ENCODE peak calls at places on chromosomes 13 and 19, in nine cellular contexts. One of them, this sample, is unnamed.

GRCh38 chr13:30572859-30573275 is 44.9 kb upstream of the USPL1 start:
- DNase-seq in fibroblast of pulmonary artery: peak
- DNase-seq in HT1080: peak
- DNase-seq in HepG2: peak
- DNase-seq in M059J: peak
- DNase-seq in stimulated activated CD4-positive, alpha-beta T cell treated with anti-CD3 and anti-CD28 coated beads, Interleukin-4, amount 100 ng/mL, for 24 hours: no peak
- DNase-seq in NCI-H460: peak
- DNase-seq in HEK293T: no peak
- DNase-seq in right cardiac atrium: no peak
- DNase-seq in this sample: peak

GRCh38 chr13:43245374-43245964 is 222.1 kb downstream of the DNAJC15 start:
- DNase-seq in fibroblast of pulmonary artery: peak
- DNase-seq in HT1080: peak
- DNase-seq in HepG2: no peak
- DNase-seq in M059J: peak
- DNase-seq in stimulated activated CD4-positive, alpha-beta T cell treated with anti-CD3 and anti-CD28 coated beads, Interleukin-4, amount 100 ng/mL, for 24 hours: no peak
- DNase-seq in NCI-H460: no peak
- DNase-seq in HEK293T: no peak
- DNase-seq in right cardiac atrium: no peak
- DNase-seq in this sample: peak

GRCh38 chr19:29040951-29041350 is 172.0 kb downstream of the UQCRFS1 start:
- DNase-seq in fibroblast of pulmonary artery: no peak
- DNase-seq in HT1080: no peak
- DNase-seq in HepG2: no peak
- DNase-seq in M059J: no peak
- DNase-seq in stimulated activated CD4-positive, alpha-beta T cell treated with anti-CD3 and anti-CD28 coated beads, Interleukin-4, amount 100 ng/mL, for 24 hours: no peak
- DNase-seq in NCI-H460: no peak
- DNase-seq in HEK293T: no peak
- DNase-seq in right cardiac atrium: no peak
- DNase-seq in this sample: no peak

GRCh38 chr19:35722897-35723296 is 5.1 kb downstream of the KMT2B start:
- DNase-seq in fibroblast of pulmonary artery: no peak
- DNase-seq in HT1080: no peak
- DNase-seq in HepG2: no peak
- DNase-seq in M059J: no peak
- DNase-seq in stimulated activated CD4-positive, alpha-beta T cell treated with anti-CD3 and anti-CD28 coated beads, Interleukin-4, amount 100 ng/mL, for 24 hours: no peak
- DNase-seq in NCI-H460: no peak
- DNase-seq in HEK293T: no peak
- DNase-seq in right cardiac atrium: no peak
- DNase-seq in this sample: no peak

GRCh38 chr13:99965329-99966000 is 6.1 kb downstream of the ZIC5 start:
- DNase-seq in fibroblast of pulmonary artery: no peak
- DNase-seq in HT1080: no peak
- DNase-seq in HepG2: no peak
- DNase-seq in M059J: no peak
- DNase-seq in stimulated activated CD4-positive, alpha-beta T cell treated with anti-CD3 and anti-CD28 coated beads, Interleukin-4, amount 100 ng/mL, for 24 hours: no peak
- DNase-seq in NCI-H460: no peak
- DNase-seq in HEK293T: no peak
- DNase-seq in right cardiac atrium: no peak
- DNase-seq in this sample: no peak

GRCh38 chr19:604355-604754 is 14.7 kb downstream of the HCN2 start:
- DNase-seq in fibroblast of pulmonary artery: no peak
- DNase-seq in HT1080: no peak
- DNase-seq in HepG2: no peak
- DNase-seq in M059J: no peak
- DNase-seq in stimulated activated CD4-positive, alpha-beta T cell treated with anti-CD3 and anti-CD28 coated beads, Interleukin-4, amount 100 ng/mL, for 24 hours: peak
- DNase-seq in NCI-H460: no peak
- DNase-seq in HEK293T: peak
- DNase-seq in right cardiac atrium: no peak
- DNase-seq in this sample: no peak

GRCh38 chr13:31119966-31120733 is 41.6 kb downstream of the HSPH1 start:
- DNase-seq in fibroblast of pulmonary artery: peak
- DNase-seq in HT1080: no peak
- DNase-seq in HepG2: no peak
- DNase-seq in M059J: no peak
- DNase-seq in stimulated activated CD4-positive, alpha-beta T cell treated with anti-CD3 and anti-CD28 coated beads, Interleukin-4, amount 100 ng/mL, for 24 hours: no peak
- DNase-seq in NCI-H460: no peak
- DNase-seq in HEK293T: no peak
- DNase-seq in right cardiac atrium: no peak
- DNase-seq in this sample: peak

GRCh38 chr13:93235258-93236015 is 8.8 kb downstream of the GPC6 start:
- DNase-seq in fibroblast of pulmonary artery: peak
- DNase-seq in HT1080: no peak
- DNase-seq in HepG2: no peak
- DNase-seq in M059J: no peak
- DNase-seq in stimulated activated CD4-positive, alpha-beta T cell treated with anti-CD3 and anti-CD28 coated beads, Interleukin-4, amount 100 ng/mL, for 24 hours: no peak
- DNase-seq in NCI-H460: no peak
- DNase-seq in HEK293T: no peak
- DNase-seq in right cardiac atrium: no peak
- DNase-seq in this sample: peak

GRCh38 chr19:44164673-44165512 is at the start of gene ZNF226:
- DNase-seq in fibroblast of pulmonary artery: peak
- DNase-seq in HT1080: peak
- DNase-seq in HepG2: peak
- DNase-seq in M059J: peak
- DNase-seq in stimulated activated CD4-positive, alpha-beta T cell treated with anti-CD3 and anti-CD28 coated beads, Interleukin-4, amount 100 ng/mL, for 24 hours: peak
- DNase-seq in NCI-H460: peak
- DNase-seq in HEK293T: peak
- DNase-seq in right cardiac atrium: peak
- DNase-seq in this sample: peak

GRCh38 chr13:105139380-105140285 is 1395.8 kb downstream of the EFNB2 start:
- DNase-seq in fibroblast of pulmonary artery: peak
- DNase-seq in HT1080: peak
- DNase-seq in HepG2: peak
- DNase-seq in M059J: peak
- DNase-seq in stimulated activated CD4-positive, alpha-beta T cell treated with anti-CD3 and anti-CD28 coated beads, Interleukin-4, amount 100 ng/mL, for 24 hours: peak
- DNase-seq in NCI-H460: peak
- DNase-seq in HEK293T: peak
- DNase-seq in right cardiac atrium: peak
- DNase-seq in this sample: peak

GRCh38 chr19:49200238-49200862 is 42.8 kb downstream of the TRPM4 start:
- DNase-seq in fibroblast of pulmonary artery: no peak
- DNase-seq in HT1080: no peak
- DNase-seq in HepG2: no peak
- DNase-seq in M059J: no peak
- DNase-seq in stimulated activated CD4-positive, alpha-beta T cell treated with anti-CD3 and anti-CD28 coated beads, Interleukin-4, amount 100 ng/mL, for 24 hours: peak
- DNase-seq in NCI-H460: no peak
- DNase-seq in HEK293T: peak
- DNase-seq in right cardiac atrium: no peak
- DNase-seq in this sample: no peak